ENCODE peak calls at places on chromosome 11, in seven cellular contexts. One of them, this sample, is unnamed. For H3K4me1, the result is how much of the 10 kb centered on the place peaks cover.

GRCh38 chr11:58727415-58727797 is 4.3 kb downstream of the GLYAT start:
- DNase-seq in mammary epithelial cell: no peak
- DNase-seq in lower lobe of right lung: no peak
- DNase-seq in naive thymus-derived CD4-positive, alpha-beta T cell: no peak
- DNase-seq in HepG2: no peak
- DNase-seq in mesenchymal stem cell: no peak
- DNase-seq in CD8-positive, alpha-beta memory T cell: no peak
- DNase-seq in this sample: no peak

GRCh38 chr11:73875380-73875779 is 1.3 kb downstream of the COA4 start:
- DNase-seq in mammary epithelial cell: no peak
- DNase-seq in lower lobe of right lung: no peak
- DNase-seq in naive thymus-derived CD4-positive, alpha-beta T cell: no peak
- DNase-seq in HepG2: no peak
- DNase-seq in mesenchymal stem cell: no peak
- DNase-seq in CD8-positive, alpha-beta memory T cell: no peak
- DNase-seq in this sample: no peak

GRCh38 chr11:56404393-56404792 is 8.1 kb upstream of the OR5AL1 start:
- DNase-seq in mammary epithelial cell: no peak
- DNase-seq in lower lobe of right lung: no peak
- DNase-seq in naive thymus-derived CD4-positive, alpha-beta T cell: no peak
- DNase-seq in HepG2: no peak
- DNase-seq in mesenchymal stem cell: no peak
- DNase-seq in CD8-positive, alpha-beta memory T cell: no peak
- DNase-seq in this sample: no peak

GRCh38 chr11:87022254-87022653 is 15.5 kb upstream of the TMEM135 start:
- DNase-seq in mammary epithelial cell: no peak
- DNase-seq in lower lobe of right lung: no peak
- DNase-seq in naive thymus-derived CD4-positive, alpha-beta T cell: no peak
- DNase-seq in HepG2: no peak
- DNase-seq in mesenchymal stem cell: no peak
- DNase-seq in CD8-positive, alpha-beta memory T cell: no peak
- DNase-seq in this sample: no peak

GRCh38 chr11:131370090-131370751 is at the start of gene NTM:
- DNase-seq in mammary epithelial cell: peak
- DNase-seq in lower lobe of right lung: no peak
- DNase-seq in naive thymus-derived CD4-positive, alpha-beta T cell: no peak
- DNase-seq in HepG2: no peak
- DNase-seq in mesenchymal stem cell: no peak
- DNase-seq in CD8-positive, alpha-beta memory T cell: no peak
- DNase-seq in this sample: no peak

GRCh38 chr11:61027141-61027840 is 55.8 kb downstream of the CD6 start:
- DNase-seq in mammary epithelial cell: no peak
- DNase-seq in lower lobe of right lung: no peak
- DNase-seq in naive thymus-derived CD4-positive, alpha-beta T cell: peak
- DNase-seq in HepG2: no peak
- DNase-seq in mesenchymal stem cell: no peak
- DNase-seq in CD8-positive, alpha-beta memory T cell: peak
- DNase-seq in this sample: no peak

GRCh38 chr11:95829580-95830259 is 39.4 kb downstream of the CEP57 start:
- DNase-seq in mammary epithelial cell: peak
- DNase-seq in lower lobe of right lung: no peak
- DNase-seq in naive thymus-derived CD4-positive, alpha-beta T cell: no peak
- DNase-seq in HepG2: no peak
- DNase-seq in mesenchymal stem cell: no peak
- DNase-seq in CD8-positive, alpha-beta memory T cell: no peak
- DNase-seq in this sample: no peak

GRCh38 chr11:31825453-31826391 is 14.6 kb upstream of the PAX6 start:
- DNase-seq in mammary epithelial cell: no peak
- DNase-seq in lower lobe of right lung: no peak
- DNase-seq in naive thymus-derived CD4-positive, alpha-beta T cell: no peak
- DNase-seq in HepG2: no peak
- DNase-seq in mesenchymal stem cell: no peak
- DNase-seq in CD8-positive, alpha-beta memory T cell: no peak
- DNase-seq in this sample: no peak

GRCh38 chr11:79052539-79052938 is 388.3 kb downstream of the TENM4 start:
- DNase-seq in mammary epithelial cell: no peak
- DNase-seq in lower lobe of right lung: no peak
- DNase-seq in naive thymus-derived CD4-positive, alpha-beta T cell: no peak
- DNase-seq in HepG2: no peak
- DNase-seq in mesenchymal stem cell: no peak
- DNase-seq in CD8-positive, alpha-beta memory T cell: no peak
- DNase-seq in this sample: no peak

GRCh38 chr11:122720482-122720881 is 65.0 kb downstream of the UBASH3B start:
- DNase-seq in mammary epithelial cell: peak
- DNase-seq in lower lobe of right lung: no peak
- DNase-seq in naive thymus-derived CD4-positive, alpha-beta T cell: no peak
- DNase-seq in HepG2: no peak
- DNase-seq in mesenchymal stem cell: peak
- DNase-seq in CD8-positive, alpha-beta memory T cell: no peak
- DNase-seq in this sample: no peak

GRCh38 chr11:63537293-63538101 is 889 bp downstream of the PLAAT4 start:
- DNase-seq in mammary epithelial cell: no peak
- DNase-seq in lower lobe of right lung: no peak
- DNase-seq in naive thymus-derived CD4-positive, alpha-beta T cell: no peak
- DNase-seq in HepG2: no peak
- DNase-seq in mesenchymal stem cell: no peak
- DNase-seq in CD8-positive, alpha-beta memory T cell: no peak
- DNase-seq in this sample: no peak

GRCh38 chr11:46504817-46505613 is 88.8 kb downstream of the AMBRA1 start:
- DNase-seq in mammary epithelial cell: peak
- DNase-seq in lower lobe of right lung: no peak
- DNase-seq in naive thymus-derived CD4-positive, alpha-beta T cell: no peak
- DNase-seq in HepG2: peak
- DNase-seq in mesenchymal stem cell: peak
- DNase-seq in CD8-positive, alpha-beta memory T cell: no peak
- DNase-seq in this sample: no peak

GRCh38 chr11:76823481-76824028 is 37.2 kb upstream of the ACER3 start:
- DNase-seq in mammary epithelial cell: peak
- DNase-seq in lower lobe of right lung: no peak
- DNase-seq in naive thymus-derived CD4-positive, alpha-beta T cell: no peak
- DNase-seq in HepG2: peak
- DNase-seq in mesenchymal stem cell: peak
- DNase-seq in CD8-positive, alpha-beta memory T cell: no peak
- DNase-seq in this sample: no peak

GRCh38 chr11:2542406-2542805 is 97.6 kb downstream of the KCNQ1 start:
- DNase-seq in mammary epithelial cell: no peak
- DNase-seq in lower lobe of right lung: no peak
- DNase-seq in naive thymus-derived CD4-positive, alpha-beta T cell: no peak
- DNase-seq in HepG2: no peak
- DNase-seq in mesenchymal stem cell: no peak
- DNase-seq in CD8-positive, alpha-beta memory T cell: no peak
- DNase-seq in this sample: peak

GRCh38 chr11:69270929-69271328 is 23.0 kb upstream of the MYEOV start:
- DNase-seq in mammary epithelial cell: no peak
- DNase-seq in lower lobe of right lung: no peak
- DNase-seq in naive thymus-derived CD4-positive, alpha-beta T cell: no peak
- DNase-seq in HepG2: no peak
- DNase-seq in mesenchymal stem cell: no peak
- DNase-seq in CD8-positive, alpha-beta memory T cell: no peak
- DNase-seq in this sample: no peak

GRCh38 chr11:8384199-8384821 is 120.6 kb upstream of the LMO1 start:
- DNase-seq in mammary epithelial cell: no peak
- DNase-seq in lower lobe of right lung: peak
- DNase-seq in naive thymus-derived CD4-positive, alpha-beta T cell: no peak
- DNase-seq in HepG2: no peak
- DNase-seq in mesenchymal stem cell: peak
- DNase-seq in CD8-positive, alpha-beta memory T cell: no peak
- DNase-seq in this sample: peak

GRCh38 chr11:67648140-67648795 is 2.3 kb downstream of the ACY3 start:
- DNase-seq in mammary epithelial cell: no peak
- DNase-seq in lower lobe of right lung: no peak
- DNase-seq in naive thymus-derived CD4-positive, alpha-beta T cell: peak
- DNase-seq in HepG2: peak
- DNase-seq in mesenchymal stem cell: no peak
- DNase-seq in CD8-positive, alpha-beta memory T cell: peak
- DNase-seq in this sample: peak

GRCh38 chr11:65492387-65492636 is 6.5 kb upstream of the MALAT1 start:
- DNase-seq in mammary epithelial cell: no peak
- DNase-seq in lower lobe of right lung: no peak
- DNase-seq in naive thymus-derived CD4-positive, alpha-beta T cell: no peak
- DNase-seq in HepG2: no peak
- DNase-seq in mesenchymal stem cell: no peak
- DNase-seq in CD8-positive, alpha-beta memory T cell: no peak
- DNase-seq in this sample: no peak
- H3K4me1 ChIP-seq in mammary epithelial cell: half or more
- H3K4me1 ChIP-seq in lower lobe of right lung: half or more
- H3K4me1 ChIP-seq in naive thymus-derived CD4-positive, alpha-beta T cell: under half
- H3K4me1 ChIP-seq in HepG2: half or more
- H3K4me1 ChIP-seq in mesenchymal stem cell: half or more
- H3K4me1 ChIP-seq in CD8-positive, alpha-beta memory T cell: under half
- H3K4me1 ChIP-seq in this sample: half or more

GRCh38 chr11:41779401-41779960 is 320.0 kb upstream of the LRRC4C start:
- DNase-seq in mammary epithelial cell: no peak
- DNase-seq in lower lobe of right lung: no peak
- DNase-seq in naive thymus-derived CD4-positive, alpha-beta T cell: no peak
- DNase-seq in HepG2: no peak
- DNase-seq in mesenchymal stem cell: no peak
- DNase-seq in CD8-positive, alpha-beta memory T cell: no peak
- DNase-seq in this sample: no peak
- H3K4me3 ChIP-seq in mammary epithelial cell: no peak
- H3K4me3 ChIP-seq in lower lobe of right lung: no peak
- H3K4me3 ChIP-seq in naive thymus-derived CD4-positive, alpha-beta T cell: no peak
- H3K4me3 ChIP-seq in HepG2: no peak
- H3K4me3 ChIP-seq in mesenchymal stem cell: no peak
- H3K4me3 ChIP-seq in CD8-positive, alpha-beta memory T cell: no peak
- H3K4me3 ChIP-seq in this sample: no peak

GRCh38 chr11:34194576-34195335 is 89.3 kb downstream of the NAT10 start:
- DNase-seq in mammary epithelial cell: no peak
- DNase-seq in lower lobe of right lung: no peak
- DNase-seq in naive thymus-derived CD4-positive, alpha-beta T cell: no peak
- DNase-seq in HepG2: no peak
- DNase-seq in mesenchymal stem cell: no peak
- DNase-seq in CD8-positive, alpha-beta memory T cell: no peak
- DNase-seq in this sample: no peak

GRCh38 chr11:34201130-34201529 is 95.7 kb downstream of the NAT10 start:
- DNase-seq in mammary epithelial cell: no peak
- DNase-seq in lower lobe of right lung: no peak
- DNase-seq in naive thymus-derived CD4-positive, alpha-beta T cell: no peak
- DNase-seq in HepG2: no peak
- DNase-seq in mesenchymal stem cell: no peak
- DNase-seq in CD8-positive, alpha-beta memory T cell: no peak
- DNase-seq in this sample: no peak

GRCh38 chr11:34197256-34197655 is 91.8 kb downstream of the NAT10 start:
- DNase-seq in mammary epithelial cell: no peak
- DNase-seq in lower lobe of right lung: no peak
- DNase-seq in naive thymus-derived CD4-positive, alpha-beta T cell: no peak
- DNase-seq in HepG2: no peak
- DNase-seq in mesenchymal stem cell: no peak
- DNase-seq in CD8-positive, alpha-beta memory T cell: no peak
- DNase-seq in this sample: no peak

GRCh38 chr11:34199525-34199924 is 94.1 kb downstream of the NAT10 start:
- DNase-seq in mammary epithelial cell: no peak
- DNase-seq in lower lobe of right lung: no peak
- DNase-seq in naive thymus-derived CD4-positive, alpha-beta T cell: no peak
- DNase-seq in HepG2: no peak
- DNase-seq in mesenchymal stem cell: no peak
- DNase-seq in CD8-positive, alpha-beta memory T cell: no peak
- DNase-seq in this sample: no peak

DNA sequence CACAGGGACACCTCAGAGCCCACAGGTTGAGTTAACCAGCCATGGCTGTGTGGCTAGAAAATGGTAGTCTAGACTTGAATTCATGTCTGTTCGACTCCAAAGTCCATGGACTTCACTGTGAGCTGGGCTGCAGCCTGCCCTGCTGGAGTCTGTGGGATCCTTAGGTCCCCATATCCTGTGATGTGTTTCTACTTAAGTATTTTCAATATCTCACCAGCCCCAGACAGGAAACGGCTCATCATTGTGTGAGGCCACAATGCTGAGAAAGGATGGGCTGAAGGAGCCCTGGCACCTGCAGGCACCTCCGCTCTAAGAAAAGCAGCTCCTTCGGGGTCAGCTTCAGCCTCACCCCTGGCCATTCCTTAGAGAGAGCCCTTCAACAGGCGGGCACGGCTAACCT is 93.1 kb downstream of the NAT10 start:
- DNase-seq in mammary epithelial cell: no peak
- DNase-seq in lower lobe of right lung: no peak
- DNase-seq in naive thymus-derived CD4-positive, alpha-beta T cell: no peak
- DNase-seq in HepG2: no peak
- DNase-seq in mesenchymal stem cell: no peak
- DNase-seq in CD8-positive, alpha-beta memory T cell: no peak
- DNase-seq in this sample: no peak
- H3K4me1 ChIP-seq in mammary epithelial cell: under half
- H3K4me1 ChIP-seq in lower lobe of right lung: under half
- H3K4me1 ChIP-seq in naive thymus-derived CD4-positive, alpha-beta T cell: under half
- H3K4me1 ChIP-seq in HepG2: under half
- H3K4me1 ChIP-seq in mesenchymal stem cell: under half
- H3K4me1 ChIP-seq in CD8-positive, alpha-beta memory T cell: under half
- H3K4me1 ChIP-seq in this sample: under half

GRCh38 chr11:313787-314547 is at the start of gene IFITM1:
- DNase-seq in mammary epithelial cell: peak
- DNase-seq in lower lobe of right lung: peak
- DNase-seq in naive thymus-derived CD4-positive, alpha-beta T cell: peak
- DNase-seq in HepG2: no peak
- DNase-seq in mesenchymal stem cell: peak
- DNase-seq in CD8-positive, alpha-beta memory T cell: peak
- DNase-seq in this sample: no peak

GRCh38 chr11:315516-315994 is 1.7 kb downstream of the IFITM1 start:
- DNase-seq in mammary epithelial cell: no peak
- DNase-seq in lower lobe of right lung: no peak
- DNase-seq in naive thymus-derived CD4-positive, alpha-beta T cell: no peak
- DNase-seq in HepG2: no peak
- DNase-seq in mesenchymal stem cell: no peak
- DNase-seq in CD8-positive, alpha-beta memory T cell: no peak
- DNase-seq in this sample: peak

GRCh38 chr11:315051-315481 is 1.2 kb downstream of the IFITM1 start:
- DNase-seq in mammary epithelial cell: no peak
- DNase-seq in lower lobe of right lung: no peak
- DNase-seq in naive thymus-derived CD4-positive, alpha-beta T cell: no peak
- DNase-seq in HepG2: peak
- DNase-seq in mesenchymal stem cell: peak
- DNase-seq in CD8-positive, alpha-beta memory T cell: no peak
- DNase-seq in this sample: no peak

GRCh38 chr11:316891-317291 is 3.1 kb downstream of the IFITM1 start:
- DNase-seq in mammary epithelial cell: no peak
- DNase-seq in lower lobe of right lung: no peak
- DNase-seq in naive thymus-derived CD4-positive, alpha-beta T cell: no peak
- DNase-seq in HepG2: no peak
- DNase-seq in mesenchymal stem cell: no peak
- DNase-seq in CD8-positive, alpha-beta memory T cell: peak
- DNase-seq in this sample: no peak

DNA sequence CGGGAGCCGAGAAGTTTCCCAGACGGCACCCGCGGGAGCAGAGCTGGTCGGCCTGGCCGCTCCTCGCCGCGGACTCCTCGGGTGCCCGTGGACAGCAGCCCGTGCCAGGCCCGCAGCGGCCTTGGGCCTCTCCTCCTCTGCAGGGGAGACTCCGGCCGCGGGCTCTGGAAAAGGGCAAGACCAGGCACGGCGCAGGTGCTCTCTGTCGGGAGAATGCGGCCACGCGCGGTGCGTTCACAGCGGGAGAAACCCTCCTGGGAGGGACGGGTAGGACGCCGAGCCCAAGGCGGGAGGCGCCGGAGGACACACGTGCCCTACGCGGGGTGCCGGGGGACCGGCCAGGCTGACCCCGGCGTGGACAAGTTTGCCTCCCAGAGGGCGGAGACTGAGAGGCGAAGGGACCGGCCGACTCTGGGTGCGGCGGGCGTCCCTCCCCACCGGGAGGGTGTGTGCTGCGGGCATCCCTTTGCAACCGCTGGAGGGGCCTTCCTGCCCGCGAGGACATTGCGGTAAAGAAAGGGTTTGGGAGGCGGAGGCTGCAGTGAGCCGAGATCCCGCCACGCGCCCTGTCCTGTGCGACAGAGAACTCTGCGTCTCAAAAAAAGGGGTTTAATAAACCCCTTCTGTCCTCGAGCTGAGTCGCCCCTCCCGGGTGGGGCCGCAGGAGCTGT is 2.3 kb downstream of the IFITM1 start:
- DNase-seq in mammary epithelial cell: no peak
- DNase-seq in lower lobe of right lung: peak
- DNase-seq in naive thymus-derived CD4-positive, alpha-beta T cell: no peak
- DNase-seq in HepG2: no peak
- DNase-seq in mesenchymal stem cell: peak
- DNase-seq in CD8-positive, alpha-beta memory T cell: peak
- DNase-seq in this sample: no peak
- H3K4me3 ChIP-seq in mammary epithelial cell: no peak
- H3K4me3 ChIP-seq in lower lobe of right lung: peak
- H3K4me3 ChIP-seq in naive thymus-derived CD4-positive, alpha-beta T cell: peak
- H3K4me3 ChIP-seq in HepG2: no peak
- H3K4me3 ChIP-seq in mesenchymal stem cell: peak
- H3K4me3 ChIP-seq in CD8-positive, alpha-beta memory T cell: peak
- H3K4me3 ChIP-seq in this sample: no peak